ENCODE peak calls at places on chromosomes 13 and 19, in seven cellular contexts. P is hepatocyte, T is heart left ventricle, I is tibial nerve, V is left lung, Q is spleen, G is ascending aorta. X is an unnamed sample. For H3K36me3, the result is how much of the 10 kb centered on the place peaks cover.

GRCh38 chr13:113216165-113217056 is 7.0 kb downstream of the CUL4A start:
- DNase-seq in P (peak), T (peak), I (no peak), V (no peak), Q (peak), G (peak), X (no peak)

GRCh38 chr13:61144834-61145593 is 270.6 kb downstream of the PCDH20 start:
- DNase-seq in P (no peak), T (no peak), I (no peak), V (peak), Q (peak), G (no peak), X (no peak)

GRCh38 chr19:11020423-11020822 is 59.6 kb downstream of the SMARCA4 start:
- DNase-seq in P (no peak), T (no peak), I (no peak), V (no peak), Q (no peak), G (no peak), X (no peak)

GRCh38 chr13:40975441-40975840 is 43.7 kb downstream of the ELF1 start:
- DNase-seq in P (no peak), T (no peak), I (no peak), V (no peak), Q (no peak), G (no peak), X (no peak)

GRCh38 chr13:102643656-102644055 is 46.9 kb downstream of the TPP2 start:
- DNase-seq in P (no peak), T (no peak), I (no peak), V (no peak), Q (no peak), G (no peak), X (no peak)

GRCh38 chr13:112208656-112209055 is 141.7 kb downstream of the SOX1 start:
- DNase-seq in P (no peak), T (no peak), I (no peak), V (no peak), Q (no peak), G (no peak), X (no peak)

GRCh38 chr13:66574606-66575005 is 655.5 kb downstream of the PCDH9 start:
- DNase-seq in P (no peak), T (no peak), I (no peak), V (no peak), Q (no peak), G (no peak), X (no peak)

GRCh38 chr19:45768644-45769053 is 403 bp downstream of the SIX5 start:
- DNase-seq in P (peak), T (peak), I (no peak), V (peak), Q (peak), G (no peak), X (no peak)

GRCh38 chr19:18700501-18701249 is 17.2 kb downstream of the CRTC1 start:
- DNase-seq in P (peak), T (peak), I (peak), V (peak), Q (peak), G (peak), X (no peak)

GRCh38 chr19:51726049-51726448 is 2.3 kb upstream of the HAS1 start:
- DNase-seq in P (peak), T (peak), I (no peak), V (no peak), Q (no peak), G (peak), X (peak)

GRCh38 chr13:111368091-111368490 is 47.6 kb downstream of the TEX29 start:
- DNase-seq in P (no peak), T (no peak), I (no peak), V (no peak), Q (peak), G (no peak), X (no peak)

GRCh38 chr19:41626278-41626677 is 596 bp downstream of the CEACAM4 start:
- DNase-seq in P (no peak), T (no peak), I (no peak), V (no peak), Q (no peak), G (no peak), X (no peak)

GRCh38 chr19:13149628-13150186 is 468 bp downstream of the STX10 start:
- DNase-seq in P (peak), T (peak), I (no peak), V (peak), Q (peak), G (peak), X (no peak)

GRCh38 chr19:55657004-55657747 is 2.3 kb downstream of the U2AF2 start:
- DNase-seq in P (no peak), T (no peak), I (no peak), V (peak), Q (no peak), G (no peak), X (peak)

GRCh38 chr19:3648037-3648905 is 21.7 kb upstream of the CACTIN start:
- DNase-seq in P (no peak), T (no peak), I (no peak), V (no peak), Q (no peak), G (no peak), X (no peak)

GRCh38 chr13:101397742-101398141 is 18.6 kb downstream of the NALCN start:
- DNase-seq in P (no peak), T (peak), I (no peak), V (no peak), Q (no peak), G (no peak), X (peak)

GRCh38 chr13:111632906-111633305 is 312.5 kb downstream of the TEX29 start:
- DNase-seq in P (peak), T (no peak), I (no peak), V (no peak), Q (no peak), G (no peak), X (no peak)

GRCh38 chr19:3441089-3441985 is 39.0 kb downstream of the SMIM24 start:
- DNase-seq in P (no peak), T (no peak), I (no peak), V (peak), Q (no peak), G (no peak), X (no peak)

GRCh38 chr19:43674630-43674982 is 4.6 kb upstream of the PLAUR start:
- DNase-seq in P (no peak), T (no peak), I (no peak), V (no peak), Q (no peak), G (no peak), X (no peak)

GRCh38 chr19:45402469-45403070 is 2.3 kb downstream of the PPP1R13L start:
- DNase-seq in P (peak), T (peak), I (no peak), V (peak), Q (peak), G (no peak), X (peak)

GRCh38 chr19:5141278-5141925 is 172.5 kb downstream of the KDM4B start:
- DNase-seq in P (no peak), T (peak), I (no peak), V (peak), Q (peak), G (no peak), X (no peak)

GRCh38 chr13:69243366-69243765 is 864.3 kb upstream of the ATXN8OS start:
- DNase-seq in P (no peak), T (no peak), I (no peak), V (no peak), Q (no peak), G (no peak), X (no peak)

GRCh38 chr13:72151241-72151640 is 284.2 kb upstream of the DACH1 start:
- DNase-seq in P (no peak), T (no peak), I (no peak), V (no peak), Q (no peak), G (no peak), X (no peak)

GRCh38 chr19:4638330-4638729 is 986 bp upstream of the TNFAIP8L1 start:
- DNase-seq in P (no peak), T (peak), I (no peak), V (no peak), Q (peak), G (no peak), X (no peak)

GRCh38 chr19:39398297-39398864 is 7.2 kb downstream of the MED29 start:
- DNase-seq in P (peak), T (peak), I (peak), V (peak), Q (peak), G (peak), X (peak)

GRCh38 chr13:113425931-113426590 is 27.2 kb downstream of the ADPRHL1 start:
- DNase-seq in P (no peak), T (peak), I (no peak), V (no peak), Q (no peak), G (no peak), X (no peak)

GRCh38 chr13:42876270-42876714 is 94.9 kb downstream of the FAM216B start:
- DNase-seq in P (no peak), T (no peak), I (no peak), V (no peak), Q (no peak), G (no peak), X (no peak)

GRCh38 chr19:18194554-18195238 is 1.7 kb downstream of the MPV17L2 start:
- DNase-seq in P (no peak), T (no peak), I (no peak), V (no peak), Q (peak), G (no peak), X (no peak)

GRCh38 chr13:76335463-76335862 is 550.7 kb downstream of the KCTD12 start:
- DNase-seq in P (no peak), T (no peak), I (no peak), V (no peak), Q (no peak), G (no peak), X (no peak)

GRCh38 chr13:99086149-99086868 is 108.4 kb upstream of the DOCK9 start:
- DNase-seq in P (peak), T (peak), I (peak), V (peak), Q (peak), G (peak), X (peak)

GRCh38 chr13:44876782-44877324 is 112.4 kb downstream of the NUFIP1 start:
- DNase-seq in P (no peak), T (no peak), I (no peak), V (no peak), Q (no peak), G (peak), X (no peak)

GRCh38 chr19:11375143-11375948 is 880 bp downstream of the SWSAP1 start:
- DNase-seq in P (peak), T (peak), I (peak), V (peak), Q (peak), G (peak), X (no peak)

GRCh38 chr13:112616586-112617381 is 28.8 kb upstream of the TUBGCP3 start:
- DNase-seq in P (peak), T (no peak), I (no peak), V (no peak), Q (peak), G (no peak), X (no peak)

GRCh38 chr19:4229179-4229931 is at the start of gene EBI3:
- DNase-seq in P (peak), T (peak), I (peak), V (no peak), Q (peak), G (no peak), X (no peak)

GRCh38 chr13:20860844-20861243 is 41.7 kb downstream of the XPO4 start:
- DNase-seq in P (no peak), T (no peak), I (no peak), V (no peak), Q (no peak), G (no peak), X (no peak)

GRCh38 chr19:50341091-50341564 is 12.0 kb upstream of the KCNC3 start:
- DNase-seq in P (no peak), T (no peak), I (no peak), V (no peak), Q (no peak), G (no peak), X (no peak)

GRCh38 chr13:33697936-33698335 is 120.0 kb upstream of the RFC3 start:
- DNase-seq in P (no peak), T (no peak), I (no peak), V (no peak), Q (no peak), G (no peak), X (no peak)

GRCh38 chr13:64293923-64294322 is 2878.3 kb upstream of the PCDH20 start:
- DNase-seq in P (no peak), T (no peak), I (no peak), V (no peak), Q (no peak), G (no peak), X (no peak)

GRCh38 chr13:46606915-46607413 is 54.0 kb downstream of the LRCH1 start:
- DNase-seq in P (no peak), T (no peak), I (no peak), V (no peak), Q (no peak), G (no peak), X (no peak)
- H3K27ac ChIP-seq in P (peak), T (peak), I (no peak), V (peak), Q (peak), G (no peak), X (no peak)

GRCh38 chr19:40584007-40584406 is 7.3 kb downstream of the SHKBP1 start:
- DNase-seq in P (no peak), T (no peak), I (no peak), V (no peak), Q (peak), G (no peak), X (no peak)

GRCh38 chr19:40585241-40585640 is 8.6 kb downstream of the SHKBP1 start:
- DNase-seq in P (no peak), T (no peak), I (no peak), V (no peak), Q (no peak), G (no peak), X (no peak)

GRCh38 chr19:40582467-40582866 is 5.8 kb downstream of the SHKBP1 start:
- DNase-seq in P (no peak), T (no peak), I (no peak), V (no peak), Q (no peak), G (no peak), X (no peak)

GRCh38 chr19:40581531-40581930 is 4.9 kb downstream of the SHKBP1 start:
- DNase-seq in P (no peak), T (no peak), I (no peak), V (no peak), Q (no peak), G (no peak), X (no peak)

DNA sequence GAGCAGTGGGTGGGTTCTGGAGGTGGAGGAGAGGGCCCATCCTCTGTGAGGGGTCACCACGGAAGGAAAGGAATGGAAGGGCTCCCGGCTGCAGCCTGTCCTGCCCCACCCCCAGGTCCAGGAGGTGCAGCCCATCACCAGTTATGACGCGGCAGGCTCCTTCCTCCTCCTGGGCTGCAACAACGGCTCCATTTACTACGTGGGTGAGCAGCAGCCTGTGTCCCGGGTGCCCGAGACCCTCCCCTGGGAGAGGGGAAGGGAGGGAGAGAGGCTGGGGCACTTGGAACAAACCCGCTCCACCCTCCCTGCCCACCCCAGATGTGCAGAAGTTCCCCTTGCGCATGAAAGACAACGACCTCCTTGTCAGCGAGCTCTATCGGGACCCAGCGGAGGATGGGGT is 6.6 kb downstream of the SHKBP1 start:
- DNase-seq in P (no peak), T (no peak), I (no peak), V (no peak), Q (no peak), G (no peak), X (no peak)
- H3K36me3 ChIP-seq in P (under half), T (under half), I (under half), V (under half), Q (half or more), G (half or more), X (under half)

DNA sequence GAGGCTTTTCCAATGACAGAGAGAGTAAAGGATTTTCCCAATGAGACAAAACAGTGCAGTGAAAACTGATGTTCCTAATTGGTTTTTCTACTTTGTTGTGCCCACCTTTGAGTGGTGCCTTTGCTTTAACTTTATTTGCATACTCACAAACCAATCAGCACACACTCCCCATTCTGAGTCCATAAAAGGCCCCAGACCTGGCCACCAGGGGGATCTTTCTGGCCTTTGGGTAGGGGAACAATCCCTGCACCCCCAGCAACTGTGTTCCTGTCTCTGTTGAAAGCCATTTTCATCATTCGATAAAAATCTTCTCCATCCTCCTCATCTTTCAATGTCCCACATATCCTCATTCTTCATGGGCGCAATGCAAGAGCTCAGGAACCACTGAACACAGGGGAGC is 252.8 kb downstream of the B3GLCT start:
- DNase-seq in P (no peak), T (no peak), I (no peak), V (no peak), Q (no peak), G (no peak), X (no peak)
- TF ChIP-seq CTCF in P (no peak), T (no peak), I (no peak), V (no peak), Q (no peak), G (no peak), X (no peak)

GRCh38 chr13:74413482-74413881 is 279.3 kb upstream of the KLF12 start:
- DNase-seq in P (no peak), T (no peak), I (no peak), V (no peak), Q (no peak), G (no peak), X (no peak)
- H3K27ac ChIP-seq in P (no peak), T (no peak), I (no peak), V (no peak), Q (no peak), G (no peak), X (no peak)

GRCh38 chr13:53112522-53112921 is 83.9 kb downstream of the OLFM4 start:
- DNase-seq in P (no peak), T (no peak), I (no peak), V (no peak), Q (no peak), G (no peak), X (no peak)
- H3K36me3 ChIP-seq in P (under half), T (under half), I (under half), V (under half), Q (under half), G (under half), X (under half)

X was measured in RWPE2.